ENCODE peak calls at places on chromosomes 4 and X, in five cellular contexts. One of them, this sample, is unnamed.

GRCh38 chr4:139208404-139208945 is 31.5 kb upstream of the ELF2 start:
- DNase-seq in GM12864: no peak
- DNase-seq in GM12865: peak
- DNase-seq in cardiac muscle cell: no peak
- DNase-seq in left lung: no peak
- DNase-seq in this sample: peak

GRCh38 chrX:69185886-69186285 is 20.6 kb upstream of the PJA1 start:
- DNase-seq in left lung: no peak
- DNase-seq in GM12864: no peak
- DNase-seq in GM12865: no peak
- DNase-seq in cardiac muscle cell: no peak
- DNase-seq in this sample: no peak

GRCh38 chr4:55947254-55947882 is 1.4 kb upstream of the CEP135 start:
- DNase-seq in left lung: no peak
- DNase-seq in GM12865: peak
- DNase-seq in GM12864: peak
- DNase-seq in cardiac muscle cell: no peak
- DNase-seq in this sample: no peak

GRCh38 chr4:4430492-4431195 is 43.7 kb downstream of the NSG1 start:
- DNase-seq in GM12864: peak
- DNase-seq in left lung: no peak
- DNase-seq in GM12865: peak
- DNase-seq in cardiac muscle cell: peak
- DNase-seq in this sample: peak

GRCh38 chr4:58063761-58064160 is 953.6 kb upstream of the IGFBP7 start:
- DNase-seq in cardiac muscle cell: no peak
- DNase-seq in GM12865: no peak
- DNase-seq in left lung: no peak
- DNase-seq in GM12864: no peak
- DNase-seq in this sample: no peak

GRCh38 chrX:48493890-48494364 is 14.9 kb upstream of the PORCN start:
- DNase-seq in cardiac muscle cell: peak
- DNase-seq in left lung: no peak
- DNase-seq in GM12865: no peak
- DNase-seq in GM12864: no peak
- DNase-seq in this sample: no peak

GRCh38 chrX:26254436-26254835 is 38.5 kb downstream of the MAGEB5 start:
- DNase-seq in GM12864: no peak
- DNase-seq in left lung: no peak
- DNase-seq in cardiac muscle cell: no peak
- DNase-seq in GM12865: no peak
- DNase-seq in this sample: no peak

GRCh38 chr4:110197421-110198398 is 705 bp downstream of the ELOVL6 start:
- DNase-seq in GM12864: no peak
- DNase-seq in GM12865: peak
- DNase-seq in cardiac muscle cell: peak
- DNase-seq in left lung: peak
- DNase-seq in this sample: peak

GRCh38 chrX:100408643-100409315 is 1.3 kb downstream of the PCDH19 start:
- DNase-seq in left lung: no peak
- DNase-seq in cardiac muscle cell: peak
- DNase-seq in GM12864: no peak
- DNase-seq in GM12865: no peak
- DNase-seq in this sample: no peak

GRCh38 chr4:19329631-19330030 is 922.1 kb upstream of the SLIT2 start:
- DNase-seq in left lung: no peak
- DNase-seq in GM12864: no peak
- DNase-seq in GM12865: no peak
- DNase-seq in cardiac muscle cell: no peak
- DNase-seq in this sample: no peak

GRCh38 chr4:145886871-145887240 is 51.8 kb downstream of the ZNF827 start:
- DNase-seq in GM12864: no peak
- DNase-seq in GM12865: no peak
- DNase-seq in cardiac muscle cell: peak
- DNase-seq in left lung: no peak
- DNase-seq in this sample: no peak

GRCh38 chrX:50067435-50068292 is 133.1 kb downstream of the AKAP4 start:
- DNase-seq in GM12865: no peak
- DNase-seq in left lung: peak
- DNase-seq in cardiac muscle cell: peak
- DNase-seq in GM12864: no peak
- DNase-seq in this sample: no peak

GRCh38 chr4:150302553-150302952 is 224.3 kb downstream of the DCLK2 start:
- DNase-seq in GM12865: no peak
- DNase-seq in GM12864: no peak
- DNase-seq in left lung: no peak
- DNase-seq in cardiac muscle cell: no peak
- DNase-seq in this sample: no peak

GRCh38 chrX:48466696-48467095 is 3.4 kb downstream of the SLC38A5 start:
- DNase-seq in cardiac muscle cell: no peak
- DNase-seq in GM12864: no peak
- DNase-seq in GM12865: peak
- DNase-seq in left lung: no peak
- DNase-seq in this sample: no peak

GRCh38 chr4:70544279-70544870 is 26.0 kb downstream of the AMTN start:
- DNase-seq in left lung: no peak
- DNase-seq in cardiac muscle cell: peak
- DNase-seq in GM12865: peak
- DNase-seq in GM12864: no peak
- DNase-seq in this sample: no peak

GRCh38 chr4:958836-959337 is 14.5 kb downstream of the DGKQ start:
- DNase-seq in GM12865: no peak
- DNase-seq in left lung: peak
- DNase-seq in cardiac muscle cell: no peak
- DNase-seq in GM12864: no peak
- DNase-seq in this sample: no peak

GRCh38 chr4:61003301-61003700 is 196.8 kb upstream of the ADGRL3 start:
- DNase-seq in GM12864: no peak
- DNase-seq in cardiac muscle cell: no peak
- DNase-seq in left lung: no peak
- DNase-seq in GM12865: no peak
- DNase-seq in this sample: no peak

GRCh38 chr4:142909908-142910307 is 63.8 kb upstream of the INPP4B start:
- DNase-seq in cardiac muscle cell: no peak
- DNase-seq in GM12865: no peak
- DNase-seq in left lung: no peak
- DNase-seq in GM12864: no peak
- DNase-seq in this sample: no peak

GRCh38 chr4:1041147-1041935 is 29.9 kb downstream of the FGFRL1 start:
- DNase-seq in cardiac muscle cell: no peak
- DNase-seq in GM12864: no peak
- DNase-seq in left lung: no peak
- DNase-seq in GM12865: no peak
- DNase-seq in this sample: no peak

GRCh38 chr4:156983366-156983765 is 11.8 kb upstream of the PDGFC start:
- DNase-seq in GM12865: no peak
- DNase-seq in cardiac muscle cell: no peak
- DNase-seq in left lung: no peak
- DNase-seq in GM12864: no peak
- DNase-seq in this sample: peak

GRCh38 chr4:141899541-141899940 is 263.2 kb downstream of the IL15 start:
- DNase-seq in GM12865: no peak
- DNase-seq in left lung: no peak
- DNase-seq in GM12864: no peak
- DNase-seq in cardiac muscle cell: no peak
- DNase-seq in this sample: no peak

GRCh38 chr4:111961806-111962205 is 183.4 kb upstream of the FAM241A start:
- DNase-seq in left lung: no peak
- DNase-seq in GM12864: no peak
- DNase-seq in cardiac muscle cell: no peak
- DNase-seq in GM12865: no peak
- DNase-seq in this sample: no peak

GRCh38 chr4:16021804-16022560 is 59.0 kb upstream of the FGFBP2 start:
- DNase-seq in GM12864: no peak
- DNase-seq in left lung: no peak
- DNase-seq in GM12865: no peak
- DNase-seq in cardiac muscle cell: no peak
- DNase-seq in this sample: no peak

GRCh38 chr4:155780773-155781172 is 22.0 kb downstream of the GUCY1B1 start:
- DNase-seq in cardiac muscle cell: no peak
- DNase-seq in GM12865: no peak
- DNase-seq in left lung: no peak
- DNase-seq in GM12864: no peak
- DNase-seq in this sample: no peak

GRCh38 chr4:6050551-6050950 is 32.3 kb upstream of the C4orf50 start:
- DNase-seq in GM12865: no peak
- DNase-seq in left lung: no peak
- DNase-seq in GM12864: no peak
- DNase-seq in cardiac muscle cell: no peak
- DNase-seq in this sample: no peak

GRCh38 chr4:6855692-6856297 is 53.8 kb upstream of the TBC1D14 start:
- DNase-seq in GM12864: peak
- DNase-seq in left lung: no peak
- DNase-seq in GM12865: peak
- DNase-seq in cardiac muscle cell: peak
- DNase-seq in this sample: peak

GRCh38 chrX:103656623-103657022 is 27.8 kb downstream of the TCEAL1 start:
- DNase-seq in cardiac muscle cell: no peak
- DNase-seq in GM12864: no peak
- DNase-seq in GM12865: no peak
- DNase-seq in left lung: no peak
- DNase-seq in this sample: no peak

GRCh38 chr4:103008875-103009729 is 10.4 kb downstream of the SLC9B1 start:
- DNase-seq in GM12864: peak
- DNase-seq in GM12865: peak
- DNase-seq in cardiac muscle cell: peak
- DNase-seq in left lung: no peak
- DNase-seq in this sample: peak

GRCh38 chr4:17662694-17663093 is 48.3 kb downstream of the MED28 start:
- DNase-seq in GM12864: no peak
- DNase-seq in GM12865: no peak
- DNase-seq in left lung: no peak
- DNase-seq in cardiac muscle cell: no peak
- DNase-seq in this sample: no peak

GRCh38 chr4:81355136-81355535 is 116.6 kb downstream of the RASGEF1B start:
- DNase-seq in left lung: no peak
- DNase-seq in GM12864: no peak
- DNase-seq in cardiac muscle cell: no peak
- DNase-seq in GM12865: no peak
- DNase-seq in this sample: no peak

DNA sequence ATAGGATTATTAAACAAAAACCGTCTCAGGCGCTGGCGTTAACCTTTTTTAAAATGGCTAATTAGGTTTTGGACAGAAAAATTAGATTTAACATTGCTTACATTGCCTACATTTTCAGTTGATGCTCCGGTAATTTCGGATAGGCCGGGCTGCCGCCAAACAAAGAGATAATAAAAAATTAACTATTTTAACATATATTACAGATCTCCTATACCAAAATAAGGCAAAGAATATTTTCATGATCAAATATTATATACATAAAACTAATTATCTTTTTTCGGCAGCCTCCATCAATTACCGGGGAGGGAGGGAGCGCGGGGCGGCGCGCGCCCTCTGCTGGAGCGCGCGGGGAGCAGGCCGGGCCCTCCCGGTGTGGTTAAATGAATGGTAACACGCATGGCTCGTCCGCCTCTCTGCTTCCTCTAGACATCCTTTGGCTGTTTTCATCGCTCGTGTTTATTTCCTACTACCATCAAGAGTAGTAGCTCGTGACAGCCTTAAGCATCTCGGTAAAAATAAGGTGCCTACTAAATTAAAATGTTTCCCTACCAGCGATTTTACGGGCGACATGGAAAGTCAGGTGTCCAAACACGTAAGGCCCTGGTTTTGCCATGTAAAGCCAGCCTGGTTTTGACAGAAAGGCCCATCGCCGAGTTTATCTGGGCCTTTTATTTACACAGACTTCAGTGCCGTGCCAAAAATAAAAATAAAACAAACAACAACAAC is 52.4 kb upstream of the TMEM33 start:
- DNase-seq in GM12865: peak
- DNase-seq in GM12864: no peak
- DNase-seq in left lung: no peak
- DNase-seq in cardiac muscle cell: peak
- DNase-seq in this sample: peak
- H3K4me3 ChIP-seq in GM12865: no peak
- H3K4me3 ChIP-seq in GM12864: no peak
- H3K4me3 ChIP-seq in left lung: peak
- H3K4me3 ChIP-seq in cardiac muscle cell: peak
- H3K4me3 ChIP-seq in this sample: no peak

GRCh38 chrX:120336899-120337298 is 25.0 kb upstream of the ATP1B4 start:
- DNase-seq in GM12865: no peak
- DNase-seq in left lung: no peak
- DNase-seq in GM12864: no peak
- DNase-seq in cardiac muscle cell: no peak
- DNase-seq in this sample: no peak
- H3K4me3 ChIP-seq in GM12865: no peak
- H3K4me3 ChIP-seq in left lung: no peak
- H3K4me3 ChIP-seq in GM12864: no peak
- H3K4me3 ChIP-seq in cardiac muscle cell: no peak
- H3K4me3 ChIP-seq in this sample: no peak

GRCh38 chrX:43974076-43974475 is 886 bp upstream of the NDP start:
- DNase-seq in cardiac muscle cell: no peak
- DNase-seq in GM12864: no peak
- DNase-seq in left lung: no peak
- DNase-seq in GM12865: no peak
- DNase-seq in this sample: no peak
- H3K4me3 ChIP-seq in cardiac muscle cell: no peak
- H3K4me3 ChIP-seq in GM12864: no peak
- H3K4me3 ChIP-seq in left lung: no peak
- H3K4me3 ChIP-seq in GM12865: no peak
- H3K4me3 ChIP-seq in this sample: no peak

GRCh38 chrX:5632061-5632614 is 596.5 kb downstream of the NLGN4X start:
- DNase-seq in left lung: no peak
- DNase-seq in GM12865: no peak
- DNase-seq in cardiac muscle cell: peak
- DNase-seq in GM12864: no peak
- DNase-seq in this sample: no peak
- H3K4me3 ChIP-seq in left lung: no peak
- H3K4me3 ChIP-seq in GM12865: no peak
- H3K4me3 ChIP-seq in cardiac muscle cell: no peak
- H3K4me3 ChIP-seq in GM12864: no peak
- H3K4me3 ChIP-seq in this sample: no peak

GRCh38 chr4:120509222-120509621 is 413.3 kb downstream of the PRDM5 start:
- DNase-seq in GM12865: no peak
- DNase-seq in cardiac muscle cell: no peak
- DNase-seq in GM12864: no peak
- DNase-seq in left lung: no peak
- DNase-seq in this sample: no peak

GRCh38 chr4:120509719-120510118 is 412.8 kb downstream of the PRDM5 start:
- DNase-seq in GM12865: no peak
- DNase-seq in left lung: no peak
- DNase-seq in GM12864: no peak
- DNase-seq in cardiac muscle cell: no peak
- DNase-seq in this sample: no peak

GRCh38 chr4:120506536-120506935 is 416.0 kb downstream of the PRDM5 start:
- DNase-seq in left lung: no peak
- DNase-seq in cardiac muscle cell: no peak
- DNase-seq in GM12864: no peak
- DNase-seq in GM12865: no peak
- DNase-seq in this sample: no peak
- H3K4me3 ChIP-seq in left lung: no peak
- H3K4me3 ChIP-seq in cardiac muscle cell: no peak
- H3K4me3 ChIP-seq in GM12864: no peak
- H3K4me3 ChIP-seq in GM12865: no peak
- H3K4me3 ChIP-seq in this sample: no peak

This sample was measured in Jurkat, Clone E6-1.